ENCODE peak calls at places on chromosome 15, in five cellular contexts. K is small intestine, X is cardiac muscle cell, Y is Karpas-422, R is A549. Q is an unnamed sample. For H3K4me1, the result is how much of the 10 kb centered on the place peaks cover.

GRCh38 chr15:43779016-43779415 is 2.2 kb upstream of the ELL3 start:
- DNase-seq in K (no peak), X (no peak), Y (no peak), R (no peak), Q (no peak)

GRCh38 chr15:99536422-99537033 is 29.3 kb upstream of the MEF2A start:
- DNase-seq in K (no peak), X (no peak), Y (no peak), R (peak), Q (no peak)

GRCh38 chr15:99251436-99251821 is at the start of gene LRRC28:
- DNase-seq in K (no peak), X (no peak), Y (no peak), R (no peak), Q (no peak)

GRCh38 chr15:39585871-39586301 is 5.0 kb downstream of the THBS1 start:
- DNase-seq in K (no peak), X (no peak), Y (no peak), R (no peak), Q (no peak)

GRCh38 chr15:40088929-40089755 is 19.5 kb downstream of the BMF start:
- DNase-seq in K (no peak), X (peak), Y (no peak), R (no peak), Q (no peak)

GRCh38 chr15:31504462-31504839 is 177.8 kb downstream of the KLF13 start:
- DNase-seq in K (no peak), X (no peak), Y (no peak), R (no peak), Q (no peak)

GRCh38 chr15:29270169-29270955 is 740 bp upstream of the NSMCE3 start:
- DNase-seq in K (peak), X (no peak), Y (peak), R (no peak), Q (peak)

GRCh38 chr15:77869021-77869895 is 208.3 kb downstream of the TBC1D2B start:
- DNase-seq in K (no peak), X (no peak), Y (no peak), R (no peak), Q (no peak)

GRCh38 chr15:77066961-77067690 is 3.8 kb downstream of the TSPAN3 start:
- DNase-seq in K (peak), X (no peak), Y (no peak), R (no peak), Q (no peak)

GRCh38 chr15:51286816-51287215 is 51.6 kb downstream of the CYP19A1 start:
- DNase-seq in K (no peak), X (no peak), Y (peak), R (no peak), Q (no peak)

GRCh38 chr15:78211189-78211921 is 23.0 kb downstream of the ACSBG1 start:
- DNase-seq in K (no peak), X (no peak), Y (no peak), R (no peak), Q (no peak)

GRCh38 chr15:88907111-88907510 is 6.1 kb downstream of the MFGE8 start:
- DNase-seq in K (no peak), X (no peak), Y (no peak), R (no peak), Q (no peak)

GRCh38 chr15:68252925-68253534 is 23.5 kb upstream of the CLN6 start:
- DNase-seq in K (peak), X (peak), Y (peak), R (peak), Q (peak)

GRCh38 chr15:23033979-23034378 is 5.4 kb downstream of the TUBGCP5 start:
- DNase-seq in K (no peak), X (no peak), Y (peak), R (no peak), Q (no peak)

GRCh38 chr15:101723161-101723873 is 956 bp downstream of the TARS3 start:
- DNase-seq in K (peak), X (no peak), Y (peak), R (no peak), Q (peak)

GRCh38 chr15:36373549-36373948 is 205.9 kb upstream of the CDIN1 start:
- DNase-seq in K (no peak), X (no peak), Y (no peak), R (no peak), Q (no peak)

GRCh38 chr15:63401078-63401477 is 19.4 kb upstream of the CA12 start:
- DNase-seq in K (no peak), X (no peak), Y (no peak), R (no peak), Q (no peak)

GRCh38 chr15:69578792-69579587 is 126.4 kb downstream of the RPLP1 start:
- DNase-seq in K (peak), X (no peak), Y (no peak), R (no peak), Q (no peak)

GRCh38 chr15:36936652-36937051 is 163.7 kb downstream of the MEIS2 start:
- DNase-seq in K (no peak), X (no peak), Y (no peak), R (no peak), Q (no peak)

GRCh38 chr15:45254405-45255293 is 2.6 kb downstream of the SLC28A2 start:
- DNase-seq in K (no peak), X (no peak), Y (no peak), R (no peak), Q (no peak)

GRCh38 chr15:39741258-39741657 is 41.4 kb downstream of the FSIP1 start:
- DNase-seq in K (no peak), X (no peak), Y (no peak), R (no peak), Q (no peak)

GRCh38 chr15:41564286-41564959 is 5.4 kb downstream of the TYRO3 start:
- DNase-seq in K (no peak), X (peak), Y (no peak), R (no peak), Q (peak)

GRCh38 chr15:63079938-63080626 is 37.5 kb downstream of the TPM1 start:
- DNase-seq in K (no peak), X (no peak), Y (no peak), R (peak), Q (no peak)

GRCh38 chr15:44713006-44713966 is 2.0 kb downstream of the B2M start:
- DNase-seq in K (no peak), X (no peak), Y (peak), R (peak), Q (peak)

GRCh38 chr15:66424963-66425612 is 38.4 kb downstream of the MAP2K1 start:
- DNase-seq in K (no peak), X (no peak), Y (no peak), R (no peak), Q (no peak)

GRCh38 chr15:80736571-80736970 is 41.5 kb downstream of the ABHD17C start:
- DNase-seq in K (peak), X (no peak), Y (no peak), R (no peak), Q (no peak)

GRCh38 chr15:45821390-45821789 is 186.6 kb downstream of the SQOR start:
- DNase-seq in K (no peak), X (no peak), Y (no peak), R (no peak), Q (no peak)

GRCh38 chr15:47885921-47886320 is 168.6 kb downstream of the SEMA6D start:
- DNase-seq in K (no peak), X (no peak), Y (no peak), R (no peak), Q (no peak)

GRCh38 chr15:24944939-24945338 is 9.8 kb upstream of the SNRPN start:
- DNase-seq in K (no peak), X (no peak), Y (no peak), R (no peak), Q (no peak)

GRCh38 chr15:62889734-62890505 is 152.6 kb upstream of the TPM1 start:
- DNase-seq in K (peak), X (no peak), Y (no peak), R (no peak), Q (no peak)

GRCh38 chr15:79003301-79003700 is 58.5 kb upstream of the CTSH start:
- DNase-seq in K (no peak), X (no peak), Y (no peak), R (no peak), Q (no peak)

GRCh38 chr15:69012761-69013364 is 1.6 kb upstream of the NOX5 start:
- DNase-seq in K (no peak), X (no peak), Y (no peak), R (no peak), Q (no peak)

DNA sequence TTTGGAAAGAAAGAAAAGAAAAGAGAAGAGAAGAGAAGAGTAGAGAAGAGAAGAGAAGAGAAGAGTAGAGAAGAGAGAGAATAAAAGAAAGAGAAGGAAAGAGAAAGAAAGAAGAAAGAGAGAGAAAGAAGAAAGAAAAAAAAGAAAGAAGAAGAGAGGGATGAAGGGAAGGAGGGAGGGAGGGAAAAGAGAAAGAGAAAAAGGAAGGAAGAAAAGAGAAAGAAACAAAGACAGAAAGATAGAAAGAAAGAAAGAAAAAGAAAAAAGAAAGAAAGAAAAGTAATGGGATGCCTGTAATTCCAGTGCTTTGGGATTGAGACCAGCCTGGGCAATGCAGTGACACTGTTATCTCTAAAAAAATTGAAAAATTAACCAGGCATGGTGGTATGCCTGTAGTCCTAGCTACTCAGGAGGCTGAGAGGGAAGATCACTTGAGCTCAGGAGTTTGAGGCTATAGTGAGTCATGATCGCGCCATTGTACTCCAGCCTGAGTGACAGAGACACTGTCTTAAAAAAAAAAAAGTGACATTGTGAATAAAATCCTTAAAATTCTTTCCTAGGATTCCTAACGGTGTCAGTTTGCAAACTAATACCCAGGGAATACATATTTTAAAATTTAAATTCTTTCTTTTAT is 1.7 kb downstream of the RASL12 start:
- DNase-seq in K (no peak), X (no peak), Y (no peak), R (no peak), Q (no peak)
- H3K4me3 ChIP-seq in K (no peak), X (no peak), Y (no peak), R (no peak), Q (no peak)

DNA sequence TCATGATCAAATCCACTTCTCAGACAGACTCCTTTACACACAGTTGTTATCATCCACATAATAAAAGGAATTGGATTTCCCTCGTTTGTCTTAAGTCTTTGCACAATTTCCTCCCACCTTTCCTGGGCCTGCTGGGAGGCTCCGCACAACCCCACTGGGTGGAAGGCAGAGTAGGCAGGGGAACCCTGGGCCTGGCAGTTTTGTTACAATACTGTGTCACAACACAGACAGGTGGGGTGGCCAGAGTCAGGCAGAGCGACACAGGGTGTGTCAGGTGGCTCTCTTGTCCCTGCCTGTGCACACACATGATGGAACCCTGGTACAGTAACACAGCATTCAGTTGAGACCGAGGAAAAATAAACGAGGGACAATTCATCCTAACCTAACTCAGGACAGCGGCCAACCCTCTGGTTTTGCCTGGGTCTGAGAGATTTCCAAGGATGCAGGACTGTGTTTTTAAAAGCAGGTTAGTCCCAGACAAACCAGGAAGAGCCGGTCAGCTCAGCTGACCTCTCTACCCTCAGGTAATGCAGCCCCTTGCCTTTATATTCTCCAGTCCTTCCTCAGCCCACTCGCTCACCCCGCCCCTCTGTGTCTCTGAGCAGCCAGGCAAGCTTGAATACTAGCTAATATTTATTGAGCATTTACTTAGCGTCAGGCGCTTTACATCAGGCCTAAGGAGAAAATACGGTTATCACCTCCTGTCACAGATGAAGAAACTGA is 8.8 kb upstream of the FAM174B start:
- DNase-seq in K (no peak), X (no peak), Y (no peak), R (no peak), Q (no peak)
- H3K4me1 ChIP-seq in K (under half), X (under half), Y (under half), R (under half), Q (under half)

GRCh38 chr15:73026496-73027054 is 25.7 kb upstream of the NEO1 start:
- DNase-seq in K (no peak), X (no peak), Y (no peak), R (no peak), Q (no peak)

GRCh38 chr15:73031648-73032047 is 20.6 kb upstream of the NEO1 start:
- DNase-seq in K (no peak), X (no peak), Y (no peak), R (no peak), Q (no peak)

GRCh38 chr15:73030280-73030679 is 22.0 kb upstream of the NEO1 start:
- DNase-seq in K (no peak), X (no peak), Y (no peak), R (no peak), Q (no peak)

GRCh38 chr15:73028030-73028429 is 24.2 kb upstream of the NEO1 start:
- DNase-seq in K (no peak), X (no peak), Y (no peak), R (no peak), Q (no peak)

DNA sequence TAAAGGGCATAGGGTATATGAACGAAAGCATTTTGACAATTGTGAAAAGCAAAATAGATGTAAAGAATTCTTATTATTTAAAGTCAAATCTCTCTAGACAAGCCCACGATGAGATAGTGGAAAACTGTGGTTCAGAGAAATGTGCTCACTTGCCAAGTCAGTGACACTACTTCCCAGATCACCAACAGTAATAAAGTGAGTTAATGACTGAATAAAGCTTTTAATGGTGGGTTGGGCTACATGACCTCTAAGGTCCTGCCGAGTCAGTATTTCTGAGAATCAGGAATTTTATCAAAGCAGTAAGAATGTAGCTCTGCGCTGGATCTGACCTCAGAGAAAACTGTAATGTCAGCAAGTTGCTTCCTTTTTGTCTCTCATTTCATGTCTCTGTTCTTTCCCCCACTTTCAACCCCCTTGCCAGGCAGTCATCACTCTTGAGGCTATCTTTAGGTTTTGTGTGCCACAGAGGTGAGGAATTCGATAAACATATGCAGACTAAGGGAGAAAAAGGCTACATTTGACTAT is 23.2 kb upstream of the NEO1 start:
- DNase-seq in K (no peak), X (no peak), Y (no peak), R (no peak), Q (no peak)
- H3K4me3 ChIP-seq in K (no peak), X (no peak), Y (no peak), R (no peak), Q (no peak)

GRCh38 chr15:73602444-73602843 is 30.7 kb downstream of the NPTN start:
- DNase-seq in K (peak), X (no peak), Y (no peak), R (no peak), Q (no peak)

GRCh38 chr15:73600413-73601050 is 32.7 kb downstream of the NPTN start:
- DNase-seq in K (peak), X (no peak), Y (no peak), R (no peak), Q (no peak)

GRCh38 chr15:73599934-73600333 is 33.3 kb downstream of the NPTN start:
- DNase-seq in K (peak), X (no peak), Y (no peak), R (peak), Q (no peak)

GRCh38 chr15:73602992-73603391 is 30.2 kb downstream of the NPTN start:
- DNase-seq in K (no peak), X (no peak), Y (no peak), R (no peak), Q (no peak)

DNA sequence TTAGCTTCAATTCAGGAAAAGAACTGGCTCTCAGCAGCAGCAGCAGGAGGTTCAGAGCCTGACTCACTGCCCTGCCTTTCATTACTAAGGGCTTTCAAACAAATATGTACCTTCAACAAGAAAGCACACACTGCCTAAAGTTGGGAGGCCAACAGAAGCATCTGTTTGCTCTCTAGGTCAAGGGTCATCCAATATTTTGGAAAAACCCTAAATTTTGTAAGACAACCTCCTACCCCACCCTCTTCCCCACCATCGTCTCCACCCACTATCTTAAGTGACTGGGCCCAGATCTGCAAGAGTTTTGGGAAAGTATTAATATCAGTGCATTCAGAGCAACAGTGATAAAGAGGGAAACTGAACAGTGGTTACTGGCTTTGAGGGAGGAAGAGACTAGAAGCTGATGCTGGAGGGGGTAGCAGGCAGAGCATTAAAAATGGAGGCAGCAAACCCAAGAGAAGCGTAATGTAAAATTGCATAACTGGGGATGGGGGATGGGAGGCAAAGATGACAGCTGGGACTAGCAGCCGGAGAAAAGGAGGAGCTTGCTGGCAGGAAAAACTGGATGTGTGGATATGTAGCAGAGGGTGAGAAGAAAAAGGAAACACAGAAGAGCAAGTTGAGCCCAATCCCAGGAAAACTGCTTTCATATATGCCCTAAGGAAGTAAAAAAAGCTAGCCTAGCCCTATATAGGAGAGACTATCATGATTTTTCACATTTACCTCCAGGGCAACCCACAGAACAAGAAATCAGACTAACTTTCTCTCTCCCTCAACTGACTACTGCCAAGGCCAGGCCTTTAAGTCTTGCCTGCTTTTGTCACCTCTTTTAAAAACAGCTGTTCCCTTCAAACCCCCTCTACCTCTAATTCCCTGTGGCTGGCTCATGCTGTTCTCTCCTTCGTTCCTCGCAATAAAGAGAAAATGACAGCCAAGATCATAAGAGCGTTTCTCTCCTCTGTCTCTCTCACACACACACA is 31.5 kb downstream of the NPTN start:
- DNase-seq in K (peak), X (peak), Y (no peak), R (peak), Q (no peak)
- H3K4me1 ChIP-seq in K (under half), X (half or more), Y (under half), R (under half), Q (under half)

GRCh38 chr15:57223887-57224286 is 152.4 kb upstream of the CGNL1 start:
- DNase-seq in K (no peak), X (no peak), Y (no peak), R (no peak), Q (no peak)
- H3K4me3 ChIP-seq in K (no peak), X (no peak), Y (no peak), R (no peak), Q (no peak)

GRCh38 chr15:58737298-58737697 is 12.2 kb downstream of the ADAM10 start:
- DNase-seq in K (no peak), X (no peak), Y (no peak), R (no peak), Q (no peak)
- H3K4me1 ChIP-seq in K (under half), X (under half), Y (half or more), R (half or more), Q (under half)

GRCh38 chr15:64521201-64521600 is 60.8 kb downstream of the ZNF609 start:
- DNase-seq in K (peak), X (no peak), Y (no peak), R (no peak), Q (no peak)
- H3K4me3 ChIP-seq in K (no peak), X (no peak), Y (no peak), R (no peak), Q (no peak)